ENCODE peak calls at places on chromosomes 3 and 15, in four cellular contexts. T is mucosa of gallbladder, O is AG04449, N is HT-29. I is an unnamed sample.

GRCh38 chr3:56985460-56986327 is 74.8 kb upstream of the SPATA12 start:
- DNase-seq in T (no peak), O (no peak), N (no peak), I (no peak)

GRCh38 chr3:186281172-186281571 is 80.9 kb downstream of the DGKG start:
- DNase-seq in T (no peak), O (peak), N (no peak), I (peak)

GRCh38 chr15:100824211-100824610 is 55.4 kb upstream of the ALDH1A3 start:
- DNase-seq in T (no peak), O (no peak), N (no peak), I (no peak)

GRCh38 chr3:101518421-101518871 is 5.4 kb upstream of the SENP7 start:
- DNase-seq in T (no peak), O (no peak), N (no peak), I (no peak)

GRCh38 chr15:100939786-100940185 is 20.6 kb downstream of the LRRK1 start:
- DNase-seq in T (no peak), O (no peak), N (no peak), I (no peak)

GRCh38 chr3:142898346-142899213 is 9.7 kb upstream of the PCOLCE2 start:
- DNase-seq in T (no peak), O (no peak), N (no peak), I (no peak)

GRCh38 chr15:35738370-35738769 is 192.4 kb upstream of the DPH6 start:
- DNase-seq in T (no peak), O (no peak), N (no peak), I (no peak)

GRCh38 chr3:9878700-9879099 is 1.4 kb downstream of the CIDEC start:
- DNase-seq in T (peak), O (no peak), N (peak), I (no peak)

GRCh38 chr15:51737538-51738305 is at the start of gene LYSMD2:
- DNase-seq in T (peak), O (no peak), N (peak), I (no peak)

GRCh38 chr15:84810073-84810840 is 6.9 kb upstream of the ALPK3 start:
- DNase-seq in T (no peak), O (no peak), N (no peak), I (no peak)

GRCh38 chr3:142586803-142587406 is 8.4 kb upstream of the ATR start:
- DNase-seq in T (peak), O (no peak), N (peak), I (peak)